ENCODE peak calls at places on chromosomes 5 and 9, in six cellular contexts. One of them, this sample, is unnamed.

GRCh38 chr5:132203916-132204315 is 23.7 kb downstream of the P4HA2 start:
- DNase-seq in memory B cell: no peak
- DNase-seq in NCI-H2029 treated with DMSO at 0.1 percent for 48 hours: no peak
- DNase-seq in neural crest cell: no peak
- DNase-seq in PC-9: no peak
- DNase-seq in NCI-H774: no peak
- DNase-seq in this sample: no peak

GRCh38 chr9:117783828-117784227 is 79.6 kb downstream of the TLR4 start:
- DNase-seq in memory B cell: peak; percentile 24
- DNase-seq in PC-9: no peak
- DNase-seq in neural crest cell: no peak
- DNase-seq in NCI-H774: no peak
- DNase-seq in NCI-H2029 treated with DMSO at 0.1 percent for 48 hours: no peak
- DNase-seq in this sample: no peak

GRCh38 chr9:124220551-124221451 is 36.9 kb upstream of the NEK6 start:
- DNase-seq in NCI-H2029 treated with DMSO at 0.1 percent for 48 hours: peak; percentile 91
- DNase-seq in neural crest cell: no peak
- DNase-seq in memory B cell: no peak
- DNase-seq in NCI-H774: peak; percentile 59
- DNase-seq in PC-9: no peak
- DNase-seq in this sample: no peak

GRCh38 chr9:73081979-73082657 is 69.5 kb upstream of the ANXA1 start:
- DNase-seq in NCI-H2029 treated with DMSO at 0.1 percent for 48 hours: peak; percentile 36
- DNase-seq in memory B cell: no peak
- DNase-seq in neural crest cell: no peak
- DNase-seq in NCI-H774: peak; percentile 34
- DNase-seq in PC-9: no peak
- DNase-seq in this sample: peak; percentile 41

GRCh38 chr5:179150011-179150410 is 89.8 kb downstream of the ZNF354C start:
- DNase-seq in PC-9: no peak
- DNase-seq in neural crest cell: no peak
- DNase-seq in memory B cell: no peak
- DNase-seq in NCI-H774: no peak
- DNase-seq in NCI-H2029 treated with DMSO at 0.1 percent for 48 hours: no peak
- DNase-seq in this sample: no peak

GRCh38 chr9:123713282-123713681 is 216.6 kb downstream of the DENND1A start:
- DNase-seq in PC-9: no peak
- DNase-seq in neural crest cell: no peak
- DNase-seq in NCI-H774: no peak
- DNase-seq in NCI-H2029 treated with DMSO at 0.1 percent for 48 hours: no peak
- DNase-seq in memory B cell: no peak
- DNase-seq in this sample: no peak

GRCh38 chr5:126138475-126139005 is 284.7 kb upstream of the GRAMD2B start:
- DNase-seq in memory B cell: no peak
- DNase-seq in neural crest cell: no peak
- DNase-seq in PC-9: no peak
- DNase-seq in NCI-H2029 treated with DMSO at 0.1 percent for 48 hours: peak; percentile 39
- DNase-seq in NCI-H774: no peak
- DNase-seq in this sample: no peak

GRCh38 chr9:125942111-125942510 is 194.9 kb downstream of the PBX3 start:
- DNase-seq in NCI-H774: no peak
- DNase-seq in neural crest cell: no peak
- DNase-seq in memory B cell: no peak
- DNase-seq in PC-9: no peak
- DNase-seq in NCI-H2029 treated with DMSO at 0.1 percent for 48 hours: no peak
- DNase-seq in this sample: no peak

GRCh38 chr5:73654861-73655318 is 28.9 kb downstream of the ARHGEF28 start:
- DNase-seq in NCI-H2029 treated with DMSO at 0.1 percent for 48 hours: no peak
- DNase-seq in memory B cell: no peak
- DNase-seq in PC-9: no peak
- DNase-seq in NCI-H774: no peak
- DNase-seq in neural crest cell: no peak
- DNase-seq in this sample: no peak

GRCh38 chr5:170496629-170497028 is 7.2 kb upstream of the KCNIP1 start:
- DNase-seq in neural crest cell: no peak
- DNase-seq in NCI-H2029 treated with DMSO at 0.1 percent for 48 hours: no peak
- DNase-seq in memory B cell: no peak
- DNase-seq in PC-9: no peak
- DNase-seq in NCI-H774: no peak
- DNase-seq in this sample: no peak

This sample was measured in NCI-H526 treated with DMSO at 0.1 percent for 48 hours.